ENCODE peak calls at places on chromosomes 11 and 22, in nine cellular contexts. Z is MM.1S, H is GM23248, R is PC-3, F is GM23338, I is hepatocyte, J is HCT116, G is OCI-LY7, C is SK-N-SH. P is an unnamed sample.

GRCh38 chr22:39184586-39185577 is 32.4 kb upstream of the CBX7 start:
- DNase-seq in R (no peak), Z (no peak), J (no peak), I (no peak), H (peak), C (no peak), F (no peak), G (no peak), P (no peak)

GRCh38 chr22:35732116-35732515 is 14.4 kb downstream of the APOL5 start:
- DNase-seq in C (no peak), Z (no peak), H (no peak), F (no peak), I (no peak), R (no peak), J (no peak), G (no peak), P (no peak)

GRCh38 chr11:129610125-129610524 is 205.5 kb upstream of the TMEM45B start:
- DNase-seq in I (no peak), J (no peak), G (no peak), F (no peak), R (no peak), C (no peak), H (no peak), Z (no peak), P (no peak)

GRCh38 chr22:50613291-50613981 is 12.8 kb downstream of the MAPK8IP2 start:
- DNase-seq in R (peak), G (no peak), F (peak), H (no peak), J (peak), I (no peak), Z (no peak), C (peak), P (no peak)

GRCh38 chr22:24410110-24410856 is 17.1 kb upstream of the ADORA2A start:
- DNase-seq in I (no peak), Z (no peak), R (no peak), J (no peak), G (no peak), C (peak), F (no peak), H (peak), P (no peak)

GRCh38 chr11:61890536-61891330 is 612 bp downstream of the FADS3 start:
- DNase-seq in G (peak), R (peak), C (peak), H (peak), J (no peak), Z (no peak), I (peak), F (no peak), P (peak)

GRCh38 chr11:85718991-85719807 is 33.2 kb upstream of the CCDC89 start:
- DNase-seq in G (no peak), R (peak), J (peak), H (peak), Z (no peak), C (no peak), I (peak), F (peak), P (peak)

GRCh38 chr11:44525473-44526252 is 39.8 kb upstream of the CD82 start:
- DNase-seq in C (no peak), Z (no peak), F (no peak), G (no peak), H (no peak), I (no peak), R (no peak), J (no peak), P (no peak)

GRCh38 chr11:45915446-45915845 is 2.2 kb downstream of the PEX16 start:
- DNase-seq in Z (no peak), H (no peak), I (no peak), G (no peak), J (no peak), R (no peak), F (no peak), C (no peak), P (no peak)

GRCh38 chr11:15815246-15816209 is 540.8 kb downstream of the SOX6 start:
- DNase-seq in I (no peak), J (no peak), C (no peak), F (no peak), H (peak), G (no peak), Z (no peak), R (no peak), P (no peak)

GRCh38 chr22:21707677-21708076 is 27.9 kb downstream of the YPEL1 start:
- DNase-seq in C (peak), I (no peak), R (no peak), F (no peak), J (no peak), Z (no peak), H (no peak), G (peak), P (no peak)

GRCh38 chr11:92552942-92553341 is 328.3 kb downstream of the FAT3 start:
- DNase-seq in J (no peak), I (no peak), F (no peak), R (peak), H (peak), C (no peak), G (no peak), Z (peak), P (no peak)

GRCh38 chr11:77250881-77251640 is 50.4 kb downstream of the GDPD4 start:
- DNase-seq in G (no peak), C (no peak), H (peak), I (no peak), J (no peak), Z (no peak), R (peak), F (no peak), P (no peak)

GRCh38 chr11:79040348-79040747 is 400.5 kb downstream of the TENM4 start:
- DNase-seq in C (no peak), H (peak), Z (no peak), G (no peak), J (no peak), I (no peak), R (peak), F (no peak), P (no peak)

GRCh38 chr11:1196516-1197391 is 26.1 kb upstream of the MUC5B start:
- DNase-seq in I (no peak), J (no peak), F (no peak), R (no peak), Z (no peak), H (no peak), C (peak), G (no peak), P (no peak)

GRCh38 chr22:40668611-40669390 is 10.5 kb upstream of the MCHR1 start:
- DNase-seq in C (no peak), I (peak), J (peak), H (peak), Z (no peak), G (no peak), F (peak), R (peak), P (peak)

GRCh38 chr11:86620796-86621575 is 51.4 kb downstream of the ME3 start:
- DNase-seq in J (no peak), R (no peak), I (no peak), H (peak), C (no peak), G (no peak), Z (no peak), F (no peak), P (no peak)

GRCh38 chr11:57287884-57288283 is 36.9 kb downstream of the TNKS1BP1 start:
- DNase-seq in I (no peak), H (no peak), Z (no peak), C (no peak), G (no peak), R (no peak), F (no peak), J (no peak), P (no peak)

GRCh38 chr11:70267405-70267950 is 3.0 kb upstream of the PPFIA1 start:
- DNase-seq in Z (no peak), R (no peak), H (peak), F (no peak), J (no peak), C (no peak), I (no peak), G (no peak), P (no peak)
- TF ChIP-seq EZH2phosphoT487 in Z (no peak), R (no peak), H (no peak), F (no peak), J (no peak), C (no peak), I (no peak), G (no peak), P (no peak)

GRCh38 chr22:44146088-44146861 is 34.5 kb upstream of the PARVG start:
- DNase-seq in Z (no peak), C (no peak), H (no peak), J (no peak), G (no peak), I (no peak), R (no peak), F (peak), P (peak)
- H2AFZ ChIP-seq in Z (no peak), C (no peak), H (no peak), J (no peak), G (no peak), I (no peak), R (no peak), F (no peak), P (no peak)

GRCh38 chr11:120054753-120055045 is 83.2 kb downstream of the TRIM29 start:
- DNase-seq in J (no peak), F (no peak), I (no peak), C (no peak), Z (no peak), R (no peak), G (no peak), H (no peak), P (no peak)
- TF ChIP-seq EZH2phosphoT487 in J (no peak), F (no peak), I (no peak), C (no peak), Z (no peak), R (no peak), G (no peak), H (no peak), P (no peak)

DNA sequence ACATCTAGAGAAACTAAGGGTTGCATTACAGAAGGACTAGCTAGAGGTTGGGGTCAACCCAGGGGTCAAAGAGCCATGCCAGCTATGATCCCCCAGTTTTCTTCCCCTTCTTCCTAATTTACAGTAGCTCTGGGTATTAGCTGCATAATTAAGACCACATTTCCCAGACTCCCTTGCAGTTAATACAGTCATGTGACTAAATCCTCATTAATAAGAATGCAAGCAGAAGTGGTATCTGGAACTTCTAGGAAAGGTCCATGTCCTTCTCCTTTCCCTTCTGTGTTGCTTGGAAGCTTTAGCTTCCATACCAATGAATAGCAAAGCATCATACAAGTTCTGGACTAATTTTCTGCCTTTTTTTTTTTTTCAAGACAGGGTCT is 19.1 kb upstream of the LMO2 start:
- DNase-seq in I (no peak), C (no peak), J (no peak), G (no peak), R (no peak), H (no peak), F (no peak), Z (no peak), P (no peak)
- H2AFZ ChIP-seq in I (no peak), C (no peak), J (no peak), G (no peak), R (no peak), H (no peak), F (no peak), Z (no peak), P (no peak)

GRCh38 chr22:31926969-31927368 is 17.4 kb upstream of the YWHAH start:
- DNase-seq in F (peak), Z (no peak), I (no peak), C (peak), H (no peak), R (no peak), J (no peak), G (no peak), P (peak)
- TF ChIP-seq EZH2phosphoT487 in F (no peak), Z (no peak), I (no peak), C (no peak), H (no peak), R (no peak), J (no peak), G (no peak), P (no peak)

GRCh38 chr11:115848080-115848479 is 343.9 kb upstream of the CADM1 start:
- DNase-seq in C (no peak), F (peak), R (no peak), I (peak), J (no peak), H (no peak), G (no peak), Z (no peak), P (peak)
- H2AFZ ChIP-seq in C (no peak), F (no peak), R (no peak), I (no peak), J (no peak), H (no peak), G (no peak), Z (no peak), P (no peak)

GRCh38 chr22:23256986-23257888 is 76.9 kb downstream of the BCR start:
- DNase-seq in C (no peak), Z (no peak), R (no peak), G (no peak), J (no peak), H (peak), F (no peak), I (peak), P (no peak)
- TF ChIP-seq EZH2phosphoT487 in C (no peak), Z (no peak), R (no peak), G (no peak), J (no peak), H (no peak), F (no peak), I (no peak), P (no peak)

DNA sequence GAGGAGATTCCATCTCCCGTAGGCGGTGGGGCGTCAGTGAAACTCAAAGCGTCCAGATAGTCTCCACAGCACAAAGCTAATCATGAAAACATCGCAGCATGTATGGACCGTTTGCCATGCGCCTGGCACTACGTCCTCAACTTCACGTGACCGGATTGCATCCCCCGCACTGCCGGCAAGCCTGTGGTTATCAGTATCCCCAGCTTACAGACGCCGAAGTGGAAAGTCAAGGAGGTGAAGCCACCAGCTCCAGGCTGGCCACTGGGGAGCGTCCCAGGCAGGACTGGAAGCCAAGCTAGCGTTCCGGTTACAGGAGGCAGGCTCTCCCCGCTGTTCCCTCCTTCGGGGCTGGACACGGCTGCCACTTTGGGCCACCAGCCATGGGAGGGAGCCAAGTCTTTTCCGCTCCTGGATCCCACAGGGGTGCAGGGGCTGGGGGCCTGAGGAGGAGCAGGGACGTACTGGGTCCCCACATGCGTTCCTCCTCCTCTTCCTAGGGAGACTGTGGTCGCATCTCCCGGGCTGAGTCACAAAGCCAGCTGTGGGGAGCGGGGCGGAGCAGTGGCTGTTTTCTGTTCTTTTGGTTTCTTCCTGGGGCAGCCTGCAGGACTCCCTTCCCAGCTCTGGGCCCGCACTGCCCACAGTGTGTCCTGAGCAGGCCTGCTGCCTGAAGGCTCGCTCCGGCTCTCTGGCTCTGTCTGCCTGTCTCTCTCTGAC is 4.3 kb upstream of the OSBPL5 start:
- DNase-seq in H (peak), G (no peak), I (no peak), Z (no peak), F (peak), C (no peak), J (peak), R (peak), P (peak)
- H2AFZ ChIP-seq in H (peak), G (no peak), I (no peak), Z (peak), F (peak), C (peak), J (peak), R (peak), P (peak)

GRCh38 chr22:46589141-46589748 is 30.9 kb upstream of the GRAMD4 start:
- DNase-seq in F (no peak), Z (no peak), R (no peak), I (peak), C (no peak), G (no peak), H (no peak), J (no peak), P (peak)

GRCh38 chr22:46586531-46587011 is 33.6 kb upstream of the GRAMD4 start:
- DNase-seq in J (no peak), F (no peak), Z (no peak), H (no peak), C (no peak), R (no peak), I (no peak), G (no peak), P (no peak)

GRCh38 chr22:46587067-46587471 is 33.1 kb upstream of the GRAMD4 start:
- DNase-seq in F (no peak), R (no peak), Z (no peak), J (no peak), C (no peak), H (no peak), G (peak), I (no peak), P (no peak)

GRCh38 chr22:46588279-46589140 is 31.7 kb upstream of the GRAMD4 start:
- DNase-seq in G (peak), I (peak), J (no peak), R (no peak), C (no peak), F (no peak), Z (no peak), H (no peak), P (peak)

GRCh38 chr22:46587492-46588278 is 32.5 kb upstream of the GRAMD4 start:
- DNase-seq in C (peak), Z (peak), H (no peak), G (peak), I (peak), R (no peak), J (no peak), F (no peak), P (no peak)
- TF ChIP-seq EZH2phosphoT487 in C (no peak), Z (no peak), H (no peak), G (no peak), I (no peak), R (no peak), J (no peak), F (no peak), P (no peak)

DNA sequence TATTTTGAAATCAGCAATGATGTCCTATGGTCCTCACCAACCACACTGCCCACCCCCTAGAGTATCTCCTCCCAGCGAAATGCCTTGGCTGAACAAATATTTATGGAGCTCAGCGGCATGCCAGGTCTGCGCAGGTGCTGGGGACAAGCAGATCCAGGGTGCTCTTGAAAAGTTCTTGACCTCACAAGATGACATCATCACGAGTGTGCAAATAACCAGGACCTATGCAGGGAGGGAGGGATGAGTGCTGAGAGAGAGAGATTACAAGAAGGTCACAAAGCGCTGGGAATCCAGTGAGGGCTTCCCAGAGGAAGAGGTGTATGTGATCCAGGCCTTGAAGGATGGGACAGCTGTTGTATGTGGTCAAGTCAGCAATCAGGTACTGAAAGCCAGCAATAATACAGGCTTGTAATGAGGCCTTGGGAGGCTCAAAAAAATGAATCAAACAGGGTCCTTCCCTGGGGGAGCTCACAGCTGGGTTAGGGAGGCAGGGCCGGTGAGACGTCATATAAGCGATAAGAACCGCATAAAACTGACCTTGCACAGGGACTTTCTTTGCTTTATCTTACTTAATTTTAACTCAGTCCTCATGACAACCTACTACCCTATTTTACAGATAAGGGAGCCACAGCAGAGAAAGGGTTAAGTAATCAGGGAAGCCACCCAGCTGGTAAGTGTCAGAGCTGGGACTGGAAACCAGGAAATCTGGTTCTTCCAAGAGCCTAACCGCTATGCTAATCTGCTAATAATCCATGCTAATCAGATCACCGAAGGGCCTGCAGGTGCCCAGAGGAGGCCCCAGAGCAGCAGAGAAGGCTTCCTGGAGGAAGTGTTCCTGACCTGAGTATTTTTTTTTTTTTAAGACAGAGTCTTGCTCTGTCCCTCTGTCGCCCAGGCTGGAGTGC is 8.2 kb downstream of the ARRB1 start:
- DNase-seq in F (peak), C (no peak), I (peak), G (no peak), R (peak), Z (no peak), J (no peak), H (peak), P (peak)
- H2AFZ ChIP-seq in F (peak), C (no peak), I (no peak), G (no peak), R (no peak), Z (no peak), J (no peak), H (no peak), P (no peak)